ENCODE peak calls at places on chromosomes 3 and 15, in four cellular contexts. F is H1, H is K562, D is HCT116. K is an unnamed sample.

GRCh38 chr15:65310431-65311137 is 6.1 kb downstream of the RNU5B-1 start:
- DNase-seq in H (no peak), D (no peak), F (no peak), K (no peak)

GRCh38 chr15:89305395-89305794 is 29.2 kb downstream of the POLG start:
- DNase-seq in H (no peak), F (no peak), D (no peak), K (no peak)

GRCh38 chr3:115651089-115651488 is 27.8 kb downstream of the GAP43 start:
- DNase-seq in H (no peak), F (no peak), D (no peak), K (no peak)

GRCh38 chr3:117398166-117398954 is 688.8 kb downstream of the TUSC7 start:
- DNase-seq in D (no peak), F (peak), H (no peak), K (no peak)

GRCh38 chr3:29686889-29687592 is 406.2 kb downstream of the RBMS3 start:
- DNase-seq in D (no peak), F (no peak), H (no peak), K (no peak)

GRCh38 chr3:139578783-139579182 is 39.2 kb upstream of the RBP1 start:
- DNase-seq in H (no peak), F (no peak), D (no peak), K (no peak)

GRCh38 chr3:146142757-146143156 is 18.2 kb downstream of the PLOD2 start:
- DNase-seq in H (no peak), F (no peak), D (no peak), K (no peak)

GRCh38 chr3:80451393-80451792 is 683.6 kb upstream of the ROBO1 start:
- DNase-seq in D (no peak), H (no peak), F (no peak), K (no peak)

GRCh38 chr15:68791431-68792283 is 29.0 kb downstream of the ANP32A start:
- DNase-seq in F (no peak), D (no peak), H (no peak), K (no peak)

GRCh38 chr3:113035387-113035982 is 44.7 kb downstream of the GTPBP8 start:
- DNase-seq in F (peak), D (peak), H (peak), K (peak)

GRCh38 chr3:123602325-123602724 is 17.5 kb upstream of the HACD2 start:
- DNase-seq in D (peak), H (peak), F (no peak), K (peak)

GRCh38 chr15:88246666-88247446 is 9.7 kb downstream of the NTRK3 start:
- DNase-seq in F (peak), H (peak), D (peak), K (peak)

GRCh38 chr15:100667405-100668320 is 65.3 kb downstream of the ASB7 start:
- DNase-seq in F (no peak), H (no peak), D (no peak), K (no peak)

GRCh38 chr3:1172642-1173041 is 79.8 kb downstream of the CNTN6 start:
- DNase-seq in F (no peak), H (no peak), D (no peak), K (no peak)

GRCh38 chr15:29740692-29741311 is 81.5 kb downstream of the TJP1 start:
- DNase-seq in D (no peak), F (no peak), H (no peak), K (peak)

GRCh38 chr15:62649793-62650420 is 392.6 kb upstream of the TPM1 start:
- DNase-seq in H (no peak), F (no peak), D (no peak), K (no peak)

GRCh38 chr3:145681132-145681531 is 479.9 kb downstream of the PLOD2 start:
- DNase-seq in D (no peak), F (no peak), H (no peak), K (no peak)

GRCh38 chr3:129601713-129602112 is 4.8 kb downstream of the PLXND1 start:
- DNase-seq in H (no peak), F (no peak), D (no peak), K (no peak)

GRCh38 chr3:197961582-197961945 is 1.5 kb downstream of the LMLN start:
- DNase-seq in F (no peak), H (peak), D (no peak), K (no peak)

GRCh38 chr3:54777141-54777540 is 150.7 kb downstream of the LRTM1 start:
- DNase-seq in H (no peak), F (peak), D (no peak), K (no peak)

GRCh38 chr15:73982251-73982962 is 9.7 kb downstream of the STOML1 start:
- DNase-seq in F (no peak), H (no peak), D (no peak), K (no peak)

GRCh38 chr3:104947946-104948345 is 418.8 kb upstream of the ALCAM start:
- DNase-seq in D (no peak), F (no peak), H (no peak), K (no peak)

GRCh38 chr3:152942366-152942765 is 107.4 kb downstream of the P2RY1 start:
- DNase-seq in F (no peak), D (no peak), H (no peak), K (no peak)

GRCh38 chr15:39235084-39235795 is 345.6 kb upstream of the THBS1 start:
- DNase-seq in F (no peak), D (no peak), H (no peak), K (no peak)

GRCh38 chr3:125212509-125213372 is at the start of gene SLC12A8:
- DNase-seq in H (no peak), F (peak), D (no peak), K (no peak)

GRCh38 chr15:87949214-87949933 is 307.2 kb downstream of the NTRK3 start:
- DNase-seq in D (no peak), F (no peak), H (no peak), K (no peak)

GRCh38 chr15:66872394-66872793 is 170.4 kb downstream of the SMAD6 start:
- DNase-seq in D (no peak), F (no peak), H (no peak), K (no peak)

GRCh38 chr3:100063929-100064461 is 50.3 kb downstream of the FILIP1L start:
- DNase-seq in H (no peak), F (no peak), D (no peak), K (peak)

GRCh38 chr3:161462138-161462537 is 34.5 kb upstream of the OTOL1 start:
- DNase-seq in F (no peak), H (no peak), D (no peak), K (no peak)

GRCh38 chr3:56137406-56137805 is 330.9 kb downstream of the ERC2 start:
- DNase-seq in H (no peak), D (no peak), F (no peak), K (no peak)

GRCh38 chr15:98907921-98908490 is 99.6 kb downstream of the PGPEP1L start:
- DNase-seq in D (no peak), F (no peak), H (no peak), K (no peak)

GRCh38 chr3:146223401-146224373 is 27.2 kb downstream of the PLSCR4 start:
- DNase-seq in F (no peak), H (no peak), D (no peak), K (peak)

GRCh38 chr3:119296723-119297122 is 2.5 kb downstream of the ARHGAP31 start:
- DNase-seq in H (no peak), F (no peak), D (no peak), K (no peak)

GRCh38 chr3:150348500-150348899 is 59.6 kb upstream of the TSC22D2 start:
- DNase-seq in H (no peak), D (peak), F (no peak), K (peak)

GRCh38 chr3:177378168-177378567 is 180.9 kb upstream of the TBL1XR1 start:
- DNase-seq in F (no peak), D (no peak), H (no peak), K (no peak)
- H3K9ac ChIP-seq in F (no peak), D (no peak), H (no peak), K (no peak)

GRCh38 chr3:58039609-58040008 is 31.4 kb downstream of the FLNB start:
- DNase-seq in H (no peak), D (no peak), F (no peak), K (no peak)

GRCh38 chr3:58036287-58037032 is 28.2 kb downstream of the FLNB start:
- DNase-seq in H (no peak), F (no peak), D (no peak), K (no peak)

GRCh38 chr3:58037141-58037910 is 29.1 kb downstream of the FLNB start:
- DNase-seq in H (no peak), F (no peak), D (no peak), K (no peak)

GRCh38 chr3:58041182-58041825 is 33.1 kb downstream of the FLNB start:
- DNase-seq in D (no peak), F (no peak), H (no peak), K (peak)

DNA sequence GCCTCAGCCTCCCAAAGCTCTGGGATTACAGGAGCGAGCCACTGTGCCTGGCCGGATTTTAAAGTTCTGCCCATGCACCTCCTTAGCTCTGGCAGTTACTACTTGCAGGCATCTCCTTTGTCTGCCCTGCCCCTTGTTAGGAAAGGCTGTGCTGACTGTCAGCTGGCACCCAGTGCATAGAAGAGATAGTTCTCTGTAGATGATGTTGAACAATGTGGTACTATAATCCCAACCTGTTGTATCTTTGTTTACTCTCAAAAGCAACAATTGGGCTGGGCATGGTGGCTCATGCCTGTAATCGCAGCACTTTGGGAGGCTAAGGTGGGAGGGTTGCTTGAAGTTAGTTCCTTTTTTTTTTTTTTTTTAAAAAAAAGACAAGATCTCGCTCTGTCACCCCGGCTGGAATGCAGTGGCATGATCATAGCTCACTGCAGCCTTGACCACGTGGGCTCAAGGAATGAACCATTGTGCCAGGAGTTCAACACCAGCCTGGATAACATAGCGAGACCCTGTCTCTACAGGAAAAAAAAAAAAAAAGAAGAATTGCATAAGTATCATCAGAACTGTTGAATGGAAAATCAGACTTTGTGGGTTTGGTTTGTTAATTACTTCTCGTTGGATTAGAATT is 30.6 kb downstream of the FLNB start:
- DNase-seq in D (no peak), H (peak), F (no peak), K (no peak)
- H3K27ac ChIP-seq in D (no peak), H (no peak), F (no peak), K (no peak)

GRCh38 chr15:41263891-41264351 is 32.9 kb downstream of the CHP1 start:
- DNase-seq in H (no peak), D (no peak), F (no peak), K (no peak)
- TF ChIP-seq FOSL1 in H (no peak), D (no peak), F (no peak), K (no peak)

GRCh38 chr15:78320173-78320572 is 20.0 kb upstream of the CRABP1 start:
- DNase-seq in D (no peak), F (no peak), H (no peak), K (no peak)
- H3K9ac ChIP-seq in D (no peak), F (no peak), H (no peak), K (no peak)

GRCh38 chr3:102471001-102471400 is 36.2 kb downstream of the ZPLD1 start:
- DNase-seq in F (peak), D (peak), H (peak), K (no peak)
- H3K27ac ChIP-seq in F (no peak), D (no peak), H (no peak), K (no peak)

GRCh38 chr3:13044496-13045244 is 28.6 kb downstream of the IQSEC1 start:
- DNase-seq in F (no peak), D (no peak), H (no peak), K (no peak)
- TF ChIP-seq FOSL1 in F (no peak), D (no peak), H (no peak), K (no peak)

K was measured in HepG2.